ENCODE peak calls at places on chromosome 5, in nine cellular contexts. R is A549, C is NB4, P is breast epithelium, G is tibial nerve, N is uterus, A is esophagus squamous epithelium, Y is body of pancreas, U is heart left ventricle. I is an unnamed sample.

GRCh38 chr5:19555436-19555835 is 432.6 kb downstream of the CDH18 start:
- DNase-seq in C (no peak), Y (no peak), G (no peak), R (no peak), U (no peak), N (no peak), P (no peak), A (no peak), I (no peak)

GRCh38 chr5:52725065-52725746 is 62.5 kb upstream of the ITGA1 start:
- DNase-seq in Y (peak), P (peak), G (no peak), N (no peak), C (peak), A (no peak), U (no peak), R (no peak), I (no peak)

GRCh38 chr5:31531543-31531887 is 378 bp downstream of the DROSHA start:
- DNase-seq in P (no peak), R (peak), N (no peak), C (peak), A (no peak), G (no peak), U (no peak), Y (peak), I (no peak)

GRCh38 chr5:151051066-151051930 is 29.5 kb downstream of the TNIP1 start:
- DNase-seq in G (peak), Y (peak), U (peak), P (peak), C (peak), R (peak), A (no peak), N (peak), I (peak)

GRCh38 chr5:153480401-153480800 is 10.1 kb upstream of the GRIA1 start:
- DNase-seq in Y (no peak), U (no peak), C (peak), R (no peak), P (no peak), G (no peak), N (no peak), A (no peak), I (no peak)

GRCh38 chr5:179795049-179795862 is 1.5 kb downstream of the LTC4S start:
- DNase-seq in P (no peak), N (no peak), G (no peak), R (no peak), A (no peak), C (peak), Y (peak), U (no peak), I (peak)

GRCh38 chr5:59487838-59488729 is 405.4 kb downstream of the PDE4D start:
- DNase-seq in G (no peak), N (no peak), P (no peak), C (no peak), R (no peak), A (no peak), Y (no peak), U (no peak), I (no peak)

GRCh38 chr5:119343042-119343441 is 12.8 kb upstream of the TNFAIP8 start:
- DNase-seq in G (no peak), C (no peak), N (no peak), Y (no peak), R (no peak), U (no peak), A (no peak), P (no peak), I (no peak)

GRCh38 chr5:171893290-171893890 is 107.8 kb downstream of the SMIM23 start:
- DNase-seq in C (peak), U (no peak), N (no peak), P (no peak), G (no peak), Y (no peak), R (no peak), A (no peak), I (no peak)

GRCh38 chr5:32572778-32573480 is 12.4 kb upstream of the SUB1 start:
- DNase-seq in U (no peak), R (no peak), A (no peak), N (no peak), Y (no peak), G (no peak), C (no peak), P (no peak), I (no peak)

DNA sequence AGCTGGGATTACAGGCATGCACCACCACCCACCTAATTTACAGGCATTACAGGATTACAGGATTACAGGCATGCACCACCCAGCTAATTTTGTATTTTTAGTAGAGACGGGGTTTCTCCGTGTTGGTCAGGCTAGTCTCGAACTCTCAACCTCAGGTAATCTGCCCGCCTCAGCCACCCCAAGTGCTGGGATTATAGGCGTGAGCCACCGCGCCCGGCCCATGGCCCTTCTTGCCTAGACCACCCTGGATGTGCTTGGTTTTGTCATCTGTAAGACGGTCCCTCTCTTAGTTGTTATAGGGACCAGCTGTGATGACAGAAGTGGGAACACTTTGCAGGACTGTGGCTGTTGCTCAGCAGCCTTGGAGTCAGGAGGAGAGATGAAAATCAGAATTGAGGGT is 3.5 kb upstream of the PHYKPL start:
- DNase-seq in R (no peak), N (no peak), P (no peak), U (no peak), A (no peak), C (no peak), Y (no peak), G (no peak), I (no peak)
- TF ChIP-seq POLR2A in R (no peak), N (no peak), P (no peak), U (no peak), A (no peak), C (no peak), Y (no peak), G (no peak), I (no peak)

GRCh38 chr5:28575368-28575767 is 1537.0 kb upstream of the CDH9 start:
- DNase-seq in N (no peak), Y (no peak), A (no peak), G (no peak), R (no peak), U (no peak), C (no peak), P (no peak), I (no peak)

GRCh38 chr5:28574616-28575015 is 1536.2 kb upstream of the CDH9 start:
- DNase-seq in Y (no peak), P (no peak), U (no peak), A (no peak), G (no peak), C (no peak), N (no peak), R (no peak), I (no peak)

GRCh38 chr5:28580616-28581015 is 1542.2 kb upstream of the CDH9 start:
- DNase-seq in Y (no peak), N (no peak), R (no peak), G (no peak), U (no peak), A (no peak), C (no peak), P (no peak), I (no peak)

DNA sequence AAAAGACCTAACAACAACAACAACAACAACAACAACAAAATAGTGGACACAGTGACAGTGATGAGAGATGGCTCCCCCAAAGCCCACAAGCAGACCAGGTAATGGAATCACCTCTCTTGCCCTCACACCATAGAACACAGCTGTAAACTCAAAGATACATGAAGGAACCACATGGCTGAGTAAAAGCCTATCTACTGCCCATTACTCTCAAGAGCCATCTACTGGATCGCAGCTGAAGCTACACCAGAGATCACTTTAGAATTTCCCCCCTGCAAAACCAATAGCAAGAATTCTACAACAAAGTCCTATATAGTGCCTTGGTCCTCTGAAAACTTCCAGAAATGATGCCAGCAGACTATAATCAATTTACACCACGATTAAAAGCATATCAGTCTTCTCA is 1537.6 kb upstream of the CDH9 start:
- DNase-seq in C (peak), P (no peak), A (no peak), Y (no peak), G (no peak), U (no peak), R (no peak), N (no peak), I (no peak)
- TF ChIP-seq CTCF in C (peak), P (no peak), A (no peak), Y (no peak), G (no peak), U (no peak), R (no peak), N (no peak), I (no peak)

GRCh38 chr5:143402464-143403356 is 776 bp downstream of the NR3C1 start:
- DNase-seq in R (no peak), A (peak), P (peak), N (peak), Y (peak), U (peak), C (peak), G (peak), I (peak)
- TF ChIP-seq POLR2A in R (no peak), A (no peak), P (no peak), N (no peak), Y (no peak), U (no peak), C (no peak), G (no peak), I (no peak)

GRCh38 chr5:347712-348284 is 26.3 kb downstream of the AHRR start:
- DNase-seq in A (no peak), Y (no peak), R (no peak), G (no peak), N (no peak), C (no peak), U (no peak), P (peak), I (no peak)

GRCh38 chr5:351911-352225 is 30.4 kb downstream of the AHRR start:
- DNase-seq in R (no peak), Y (no peak), N (no peak), A (no peak), U (no peak), G (no peak), P (no peak), C (peak), I (no peak)

GRCh38 chr5:348726-349125 is 27.2 kb downstream of the AHRR start:
- DNase-seq in P (peak), C (no peak), Y (no peak), U (no peak), A (no peak), R (no peak), G (no peak), N (no peak), I (no peak)

GRCh38 chr5:351084-351910 is 29.8 kb downstream of the AHRR start:
- DNase-seq in R (no peak), P (peak), C (no peak), A (no peak), U (no peak), Y (no peak), G (no peak), N (no peak), I (no peak)

GRCh38 chr5:350355-350754 is 28.8 kb downstream of the AHRR start:
- DNase-seq in G (no peak), C (peak), Y (no peak), P (peak), A (no peak), R (no peak), N (no peak), U (no peak), I (no peak)
- TF ChIP-seq CTCF in G (no peak), C (peak), Y (no peak), P (no peak), A (no peak), R (no peak), N (no peak), U (no peak), I (no peak)

I was measured in lower leg skin.